ENCODE peak calls at places on chromosomes 6 and 20, in six cellular contexts. R is ovary, S is pancreas, N is endothelial cell of umbilical vein, B is cardiac muscle cell, X is colonic mucosa. L is an unnamed sample.

GRCh38 chr20:47749367-47749766 is 35.9 kb downstream of the SULF2 start:
- DNase-seq in R (peak), S (no peak), N (no peak), B (peak), X (no peak), L (no peak)

GRCh38 chr20:6040958-6041807 is 12.7 kb downstream of the LRRN4 start:
- DNase-seq in R (no peak), S (no peak), N (no peak), B (no peak), X (no peak), L (no peak)

GRCh38 chr6:45724511-45724910 is 291.1 kb downstream of the CLIC5 start:
- DNase-seq in R (no peak), S (no peak), N (peak), B (peak), X (no peak), L (no peak)

GRCh38 chr20:62163986-62164762 is 18.7 kb upstream of the MTG2 start:
- DNase-seq in R (no peak), S (no peak), N (no peak), B (no peak), X (no peak), L (no peak)

GRCh38 chr20:56779452-56780143 is 150.5 kb downstream of the TFAP2C start:
- DNase-seq in R (no peak), S (no peak), N (no peak), B (no peak), X (no peak), L (no peak)

GRCh38 chr20:40715491-40715890 is 26.5 kb upstream of the MAFB start:
- DNase-seq in R (no peak), S (no peak), N (no peak), B (no peak), X (no peak), L (no peak)

GRCh38 chr6:87257046-87257445 is 65.3 kb upstream of the SMIM8 start:
- DNase-seq in R (no peak), S (no peak), N (no peak), B (no peak), X (no peak), L (no peak)

GRCh38 chr6:27209659-27210269 is 37.7 kb upstream of the PRSS16 start:
- DNase-seq in R (no peak), S (no peak), N (no peak), B (no peak), X (no peak), L (no peak)

GRCh38 chr6:3209114-3210023 is 18.1 kb downstream of the TUBB2B start:
- DNase-seq in R (no peak), S (no peak), N (no peak), B (peak), X (peak), L (no peak)

GRCh38 chr20:44581515-44581914 is 864 bp upstream of the PKIG start:
- DNase-seq in R (no peak), S (no peak), N (peak), B (no peak), X (no peak), L (no peak)

GRCh38 chr6:14324042-14324441 is 206.5 kb downstream of the CD83 start:
- DNase-seq in R (no peak), S (no peak), N (no peak), B (no peak), X (no peak), L (no peak)

GRCh38 chr6:55825402-55826051 is 49.9 kb downstream of the BMP5 start:
- DNase-seq in R (no peak), S (no peak), N (peak), B (peak), X (no peak), L (no peak)

GRCh38 chr6:106084106-106084963 is 1.8 kb upstream of the PRDM1 start:
- DNase-seq in R (no peak), S (no peak), N (peak), B (peak), X (peak), L (no peak)

GRCh38 chr20:5557123-5557522 is 193.1 kb upstream of the SHLD1 start:
- DNase-seq in R (peak), S (no peak), N (peak), B (peak), X (peak), L (no peak)

GRCh38 chr6:28525496-28526039 is at the start of gene GPX5:
- DNase-seq in R (no peak), S (no peak), N (no peak), B (peak), X (no peak), L (no peak)

GRCh38 chr6:167050903-167051302 is 51.7 kb downstream of the CEP43 start:
- DNase-seq in R (no peak), S (no peak), N (no peak), B (no peak), X (no peak), L (no peak)

GRCh38 chr6:80502871-80503270 is 396.4 kb downstream of the BCKDHB start:
- DNase-seq in R (no peak), S (no peak), N (no peak), B (no peak), X (no peak), L (no peak)

GRCh38 chr6:43246301-43247114 is 3.2 kb downstream of the TTBK1 start:
- DNase-seq in R (no peak), S (no peak), N (peak), B (peak), X (peak), L (peak)

GRCh38 chr20:57223648-57224489 is 42.6 kb downstream of the BMP7 start:
- DNase-seq in R (no peak), S (no peak), N (no peak), B (peak), X (peak), L (no peak)

GRCh38 chr20:62320581-62321354 is 18.0 kb downstream of the ADRM1 start:
- DNase-seq in R (no peak), S (no peak), N (no peak), B (no peak), X (peak), L (no peak)

GRCh38 chr20:32455171-32455900 is 97.2 kb downstream of the ASXL1 start:
- DNase-seq in R (no peak), S (peak), N (no peak), B (no peak), X (no peak), L (peak)

GRCh38 chr20:32455901-32456701 is 98.0 kb downstream of the ASXL1 start:
- DNase-seq in R (no peak), S (peak), N (no peak), B (no peak), X (no peak), L (no peak)

GRCh38 chr20:32457476-32457986 is 99.4 kb downstream of the ASXL1 start:
- DNase-seq in R (peak), S (peak), N (peak), B (peak), X (no peak), L (peak)

GRCh38 chr20:32458061-32458836 is 100.1 kb downstream of the ASXL1 start:
- DNase-seq in R (no peak), S (peak), N (no peak), B (no peak), X (no peak), L (no peak)

DNA sequence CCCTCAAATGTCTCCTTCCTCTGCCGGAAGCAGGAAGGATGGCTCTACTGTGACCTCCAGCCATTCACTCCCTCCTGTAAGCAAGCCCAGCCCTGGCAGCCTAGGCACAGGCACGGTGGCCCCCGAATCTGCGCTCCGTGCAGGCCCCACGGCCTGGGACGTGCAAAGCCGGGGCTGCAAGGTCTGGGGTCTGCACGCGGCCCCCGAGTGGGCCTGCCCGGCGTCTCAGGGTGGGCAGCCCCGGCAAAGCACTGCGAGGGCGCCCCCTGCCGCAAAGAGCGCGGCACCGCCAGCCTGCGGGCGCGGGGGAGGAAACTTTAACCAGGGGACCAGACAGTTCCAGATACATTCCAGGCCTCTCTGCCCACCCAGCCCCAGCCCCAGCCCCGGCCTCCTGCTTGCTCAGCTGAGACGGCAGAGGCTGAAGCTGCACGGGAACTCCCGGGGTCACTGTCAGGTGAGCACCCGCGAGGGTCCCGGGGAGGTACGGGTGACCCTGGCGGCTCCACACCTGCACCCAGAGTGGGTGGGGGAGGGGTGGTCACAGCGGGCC is 98.8 kb downstream of the ASXL1 start:
- DNase-seq in R (peak), S (peak), N (no peak), B (peak), X (no peak), L (no peak)
- H3K27ac ChIP-seq in R (no peak), S (no peak), N (no peak), B (peak), X (no peak), L (no peak)

GRCh38 chr20:4326194-4327065 is 311.1 kb upstream of the RNF24 start:
- DNase-seq in R (no peak), S (no peak), N (no peak), B (no peak), X (no peak), L (no peak)
- TF ChIP-seq CTCF in R (no peak), S (no peak), N (no peak), B (no peak), X (no peak), L (no peak)

GRCh38 chr20:63651942-63652191 is 1.4 kb downstream of the STMN3 start:
- DNase-seq in R (peak), S (no peak), N (no peak), B (no peak), X (no peak), L (no peak)
- H3K27ac ChIP-seq in R (no peak), S (no peak), N (no peak), B (no peak), X (no peak), L (no peak)

GRCh38 chr6:114334237-114334636 is 8.6 kb downstream of the HS3ST5 start:
- DNase-seq in R (no peak), S (no peak), N (no peak), B (no peak), X (no peak), L (no peak)
- TF ChIP-seq CTCF in R (no peak), S (no peak), N (no peak), B (no peak), X (no peak), L (no peak)

GRCh38 chr20:53263554-53264438 is 291.6 kb downstream of the TSHZ2 start:
- DNase-seq in R (no peak), S (no peak), N (no peak), B (no peak), X (no peak), L (no peak)

GRCh38 chr20:53260591-53260990 is 288.4 kb downstream of the TSHZ2 start:
- DNase-seq in R (no peak), S (no peak), N (no peak), B (no peak), X (no peak), L (no peak)

GRCh38 chr20:53258741-53259140 is 286.6 kb downstream of the TSHZ2 start:
- DNase-seq in R (no peak), S (no peak), N (no peak), B (no peak), X (no peak), L (no peak)

GRCh38 chr20:53262294-53262840 is 290.2 kb downstream of the TSHZ2 start:
- DNase-seq in R (no peak), S (no peak), N (no peak), B (no peak), X (no peak), L (no peak)

GRCh38 chr20:53260168-53260567 is 288.0 kb downstream of the TSHZ2 start:
- DNase-seq in R (no peak), S (no peak), N (no peak), B (no peak), X (no peak), L (no peak)
- H3K27ac ChIP-seq in R (no peak), S (no peak), N (no peak), B (no peak), X (no peak), L (no peak)

GRCh38 chr20:19212524-19213502 is at the start of gene SLC24A3:
- DNase-seq in R (peak), S (peak), N (no peak), B (peak), X (peak), L (peak)
- TF ChIP-seq CTCF in R (peak), S (no peak), N (no peak), B (peak), X (no peak), L (peak)